ENCODE peak calls at places on chromosomes 13 and 19, in seven cellular contexts. H is tibial nerve, D is stomach, G is AG09309, T is astrocyte, L is GM10248, R is dorsolateral prefrontal cortex. O is an unnamed sample.

GRCh38 chr13:109154146-109154545 is 524.7 kb downstream of the MYO16 start:
- DNase-seq in H (no peak), D (no peak), G (no peak), T (peak), L (no peak), R (no peak), O (no peak)

GRCh38 chr19:6220385-6221191 is 59.2 kb downstream of the MLLT1 start:
- DNase-seq in H (peak), D (no peak), G (no peak), T (no peak), L (no peak), R (no peak), O (no peak)

GRCh38 chr19:4508698-4509097 is 9.6 kb downstream of the PLIN4 start:
- DNase-seq in H (no peak), D (no peak), G (no peak), T (no peak), L (no peak), R (no peak), O (no peak)

GRCh38 chr19:27858981-27859581 is 1353.9 kb downstream of the UQCRFS1 start:
- DNase-seq in H (no peak), D (no peak), G (no peak), T (no peak), L (no peak), R (no peak), O (no peak)

GRCh38 chr19:12035220-12036172 is at the start of gene ZNF433:
- DNase-seq in H (peak), D (peak), G (no peak), T (peak), L (peak), R (peak), O (peak)

GRCh38 chr13:112725346-112726017 is 35.6 kb downstream of the ATP11A start:
- DNase-seq in H (no peak), D (no peak), G (no peak), T (peak), L (no peak), R (no peak), O (peak)

GRCh38 chr13:50810468-50810867 is 33.0 kb downstream of the DLEU7 start:
- DNase-seq in H (no peak), D (no peak), G (no peak), T (no peak), L (no peak), R (no peak), O (no peak)

GRCh38 chr19:55913643-55914268 is 18.4 kb downstream of the NLRP13 start:
- DNase-seq in H (no peak), D (no peak), G (no peak), T (no peak), L (no peak), R (no peak), O (peak)

GRCh38 chr13:98869408-98870090 is 108.3 kb downstream of the DOCK9 start:
- DNase-seq in H (no peak), D (peak), G (no peak), T (no peak), L (no peak), R (no peak), O (no peak)

GRCh38 chr19:51473009-51473707 is 5.2 kb upstream of the CEACAM18 start:
- DNase-seq in H (peak), D (peak), G (peak), T (peak), L (peak), R (peak), O (peak)

GRCh38 chr13:102267191-102267590 is 134.7 kb downstream of the FGF14 start:
- DNase-seq in H (no peak), D (no peak), G (no peak), T (no peak), L (no peak), R (no peak), O (no peak)

GRCh38 chr19:45130888-45131615 is 29.7 kb downstream of the NKPD1 start:
- DNase-seq in H (no peak), D (peak), G (no peak), T (no peak), L (no peak), R (peak), O (no peak)
- TF ChIP-seq CTCF in H (no peak), D (peak), G (no peak), T (no peak), L (peak), R (peak), O (no peak)

GRCh38 chr13:66716502-66716901 is 513.6 kb downstream of the PCDH9 start:
- DNase-seq in H (no peak), D (no peak), G (no peak), T (no peak), L (no peak), R (no peak), O (no peak)

GRCh38 chr13:66714795-66715194 is 515.3 kb downstream of the PCDH9 start:
- DNase-seq in H (no peak), D (no peak), G (no peak), T (no peak), L (no peak), R (no peak), O (no peak)
- TF ChIP-seq CTCF in H (no peak), D (no peak), G (peak), T (no peak), L (no peak), R (no peak), O (no peak)

GRCh38 chr19:3494051-3494450 is 6.4 kb downstream of the DOHH start:
- DNase-seq in H (no peak), D (peak), G (no peak), T (no peak), L (no peak), R (peak), O (peak)

GRCh38 chr19:3496392-3497273 is 3.8 kb downstream of the DOHH start:
- DNase-seq in H (no peak), D (no peak), G (no peak), T (no peak), L (no peak), R (no peak), O (no peak)

GRCh38 chr19:3492919-3493318 is 7.6 kb downstream of the DOHH start:
- DNase-seq in H (no peak), D (no peak), G (no peak), T (no peak), L (no peak), R (no peak), O (no peak)

GRCh38 chr19:3493651-3494050 is 6.8 kb downstream of the DOHH start:
- DNase-seq in H (no peak), D (no peak), G (no peak), T (no peak), L (no peak), R (no peak), O (no peak)

DNA sequence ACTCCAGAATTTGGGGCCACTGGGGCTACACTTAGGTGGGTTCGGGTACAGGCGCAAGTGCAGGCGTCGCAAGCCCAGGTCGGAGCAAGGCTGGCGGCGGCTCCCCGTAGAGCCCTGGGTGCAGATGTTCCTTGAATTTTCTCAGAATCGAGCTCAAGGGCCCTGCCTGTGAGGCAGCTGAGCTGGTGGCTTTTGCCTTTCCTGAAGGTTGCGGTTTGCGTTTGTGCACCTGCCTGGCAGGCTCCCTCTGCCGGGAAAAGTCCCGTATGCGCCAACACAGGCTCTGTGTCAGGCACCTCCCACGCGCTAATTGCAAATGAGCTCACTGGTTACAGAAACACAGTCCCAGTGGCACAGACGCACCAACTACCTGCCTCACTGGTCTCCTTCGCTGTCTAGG is 5.9 kb downstream of the DOHH start:
- DNase-seq in H (no peak), D (peak), G (no peak), T (no peak), L (no peak), R (no peak), O (peak)
- TF ChIP-seq CTCF in H (no peak), D (no peak), G (no peak), T (no peak), L (no peak), R (no peak), O (no peak)

GRCh38 chr13:33466262-33466661 is 180.7 kb upstream of the STARD13 start:
- DNase-seq in H (no peak), D (no peak), G (no peak), T (no peak), L (no peak), R (no peak), O (no peak)
- TF ChIP-seq CTCF in H (no peak), D (no peak), G (no peak), T (no peak), L (no peak), R (no peak), O (no peak)